ENCODE peak calls at places on chromosomes 5 and 9, in five cellular contexts. P is astrocyte, E is fibroblast of lung, S is GM23248, Q is K562. O is an unnamed sample.

GRCh38 chr5:18465833-18466681 is 831.8 kb downstream of the TAF11L14 start:
- DNase-seq in S (peak; percentile 63), Q (peak; percentile 27), P (peak; percentile 16), E (peak; percentile 56), O (peak; percentile 62)

GRCh38 chr5:155148694-155149093 is 135.1 kb downstream of the KIF4B start:
- DNase-seq in E (no peak), P (no peak), S (no peak), Q (no peak), O (peak; percentile 80)

GRCh38 chr5:150155258-150156032 is at the start of gene PDGFRB:
- DNase-seq in Q (peak; percentile 58), E (peak; percentile 94), P (peak; percentile 78), S (peak; percentile 88), O (peak; percentile 24)

GRCh38 chr5:1437452-1437851 is 7.8 kb downstream of the SLC6A3 start:
- DNase-seq in P (no peak), E (peak; percentile 45), Q (peak; percentile 36), S (peak; percentile 61), O (no peak)

GRCh38 chr5:131396015-131396414 is 132.2 kb downstream of the CDC42SE2 start:
- DNase-seq in S (no peak), E (no peak), Q (no peak), P (no peak), O (no peak)

GRCh38 chr9:21964925-21965385 is 29.2 kb downstream of the CDKN2A start:
- DNase-seq in P (peak; percentile 53), S (peak; percentile 63), Q (no peak), E (peak; percentile 55), O (peak; percentile 13)

GRCh38 chr5:107864793-107865192 is 194.1 kb upstream of the EFNA5 start:
- DNase-seq in E (peak; percentile 21), S (peak; percentile 57), P (peak; percentile 80), Q (no peak), O (no peak)

GRCh38 chr5:73625905-73626811 is at the start of gene ARHGEF28:
- DNase-seq in S (peak; percentile 82), P (peak; percentile 40), Q (peak; percentile 16), E (peak; percentile 46), O (peak; percentile 74)

GRCh38 chr5:62460578-62460983 is 48.0 kb downstream of the IPO11 start:
- DNase-seq in Q (peak; percentile 24), P (peak; percentile 37), E (peak; percentile 75), S (peak; percentile 74), O (peak; percentile 81)

GRCh38 chr5:144114571-144114970 is 55.9 kb downstream of the YIPF5 start:
- DNase-seq in S (no peak), Q (no peak), E (no peak), P (no peak), O (no peak)

GRCh38 chr9:34127035-34127948 is 794 bp upstream of the DCAF12 start:
- DNase-seq in Q (no peak), S (no peak), E (no peak), P (no peak), O (no peak)

GRCh38 chr5:2403296-2403695 is 348.2 kb downstream of the IRX2 start:
- DNase-seq in P (no peak), Q (no peak), S (no peak), E (no peak), O (no peak)

GRCh38 chr5:89417990-89418820 is 535.2 kb upstream of the MEF2C start:
- DNase-seq in E (no peak), Q (peak; percentile 7), P (no peak), S (no peak), O (no peak)

GRCh38 chr5:180423133-180423532 is 70.0 kb upstream of the GFPT2 start:
- DNase-seq in E (no peak), P (no peak), Q (no peak), S (no peak), O (no peak)

GRCh38 chr9:111966851-111967250 is 70.2 kb downstream of the UGCG start:
- DNase-seq in P (no peak), E (peak; percentile 21), S (peak; percentile 59), Q (no peak), O (no peak)

GRCh38 chr9:68702493-68702892 is 2.5 kb upstream of the PIP5K1B start:
- DNase-seq in Q (peak; percentile 16), P (no peak), S (no peak), E (no peak), O (no peak)

GRCh38 chr9:84254972-84255371 is 85.6 kb downstream of the SLC28A3 start:
- DNase-seq in E (no peak), P (no peak), S (no peak), Q (no peak), O (no peak)

GRCh38 chr5:144179226-144179625 is 8.6 kb downstream of the KCTD16 start:
- DNase-seq in S (peak; percentile 52), P (no peak), Q (no peak), E (no peak), O (no peak)

GRCh38 chr5:84191296-84191695 is 193.4 kb downstream of the EDIL3 start:
- DNase-seq in E (no peak), S (no peak), P (peak; percentile 60), Q (no peak), O (no peak)
- TF ChIP-seq EZH2 in E (no peak), S (no peak), P (no peak), Q (no peak), O (no peak)

GRCh38 chr5:145976431-145977155 is 40.2 kb downstream of the SH3RF2 start:
- DNase-seq in Q (no peak), E (peak; percentile 15), P (peak; percentile 68), S (no peak), O (peak; percentile 69)

GRCh38 chr5:145979270-145980223 is 43.2 kb downstream of the SH3RF2 start:
- DNase-seq in S (no peak), Q (no peak), P (no peak), E (no peak), O (no peak)

GRCh38 chr5:145978672-145979071 is 42.3 kb downstream of the SH3RF2 start:
- DNase-seq in S (no peak), Q (no peak), E (no peak), P (no peak), O (no peak)

GRCh38 chr5:145980257-145980656 is 43.9 kb downstream of the SH3RF2 start:
- DNase-seq in E (no peak), S (no peak), Q (no peak), P (peak; percentile 64), O (no peak)

DNA sequence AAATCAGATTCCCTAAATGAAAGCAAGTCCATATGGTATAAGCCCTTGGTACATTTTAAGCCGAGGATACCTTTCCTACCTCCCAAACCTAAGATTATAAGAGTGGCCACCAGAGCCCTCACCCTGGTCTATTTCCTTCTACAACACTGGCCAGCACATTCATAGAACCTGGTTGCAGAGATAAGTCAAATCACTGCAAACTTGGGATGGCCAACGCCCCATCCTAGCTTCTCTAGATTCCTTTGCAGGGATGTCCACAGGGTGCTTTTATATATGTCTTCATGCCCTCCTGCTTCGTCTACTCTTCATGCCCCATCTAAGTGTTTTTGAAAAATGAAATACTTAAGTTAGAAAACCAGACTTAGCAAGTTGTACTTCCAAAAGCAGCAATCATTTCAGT is 41.8 kb downstream of the SH3RF2 start:
- DNase-seq in E (no peak), P (no peak), Q (no peak), S (no peak), O (no peak)
- H3K4me2 ChIP-seq in E (no peak overlapping the region), P (no peak overlapping the region), Q (no peak overlapping the region), S (no peak overlapping the region), O (no peak overlapping the region)

GRCh38 chr5:54450542-54450941 is 5.0 kb upstream of the HSPB3 start:
- DNase-seq in E (no peak), Q (no peak), S (no peak), P (no peak), O (no peak)
- TF ChIP-seq EZH2 in E (no peak), Q (no peak), S (no peak), P (no peak), O (no peak)

GRCh38 chr9:90433398-90433890 is 209.2 kb downstream of the DIRAS2 start:
- DNase-seq in Q (no peak), E (peak; percentile 8), P (peak; percentile 29), S (no peak), O (no peak)
- H3K4me2 ChIP-seq in Q (no peak overlapping the region), E (no peak overlapping the region), P (peak overlapping the region; percentile 82), S (no peak overlapping the region), O (no peak overlapping the region)

GRCh38 chr5:133611357-133612020 is 852 bp downstream of the FSTL4 start:
- DNase-seq in Q (no peak), P (no peak), S (no peak), E (no peak), O (no peak)
- TF ChIP-seq EZH2 in Q (no peak), P (peak; percentile 99), S (peak; percentile 88), E (peak; percentile 93), O (no peak)